ENCODE peak calls at places on chromosomes 4 and X, in six cellular contexts. T is A549; P is CD8-positive, alpha-beta T cell; C is dorsolateral prefrontal cortex; I is HFFc6; H is left ventricle myocardium inferior. Q is an unnamed sample.

GRCh38 chr4:93827272-93827947 is 1.1 kb upstream of the ATOH1 start:
- DNase-seq in T (no peak), P (no peak), C (no peak), I (no peak), H (no peak), Q (no peak)

GRCh38 chrX:6363193-6363592 is 134.5 kb upstream of the NLGN4X start:
- DNase-seq in T (no peak), P (no peak), C (no peak), I (no peak), H (no peak), Q (no peak)

GRCh38 chrX:1392376-1393130 is 640 bp upstream of the SLC25A6 start:
- DNase-seq in T (peak), P (no peak), C (peak), I (peak), H (peak), Q (no peak)

GRCh38 chr4:175961604-175962003 is 104.0 kb upstream of the WDR17 start:
- DNase-seq in T (no peak), P (no peak), C (no peak), I (no peak), H (no peak), Q (no peak)

GRCh38 chrX:115912372-115912897 is 258.1 kb upstream of the AGTR2 start:
- DNase-seq in T (no peak), P (no peak), C (no peak), I (no peak), H (no peak), Q (no peak)

GRCh38 chr4:86547140-86547539 is 47.0 kb upstream of the PTPN13 start:
- DNase-seq in T (no peak), P (no peak), C (no peak), I (no peak), H (no peak), Q (no peak)

GRCh38 chr4:168353746-168354145 is 35.2 kb upstream of the DDX60 start:
- DNase-seq in T (no peak), P (no peak), C (no peak), I (no peak), H (no peak), Q (no peak)

GRCh38 chr4:113398441-113399143 is 349.1 kb downstream of the ANK2 start:
- DNase-seq in T (no peak), P (no peak), C (no peak), I (no peak), H (no peak), Q (no peak)

GRCh38 chr4:168584321-168584771 is 87.5 kb downstream of the PALLD start:
- DNase-seq in T (no peak), P (no peak), C (no peak), I (peak), H (no peak), Q (no peak)

GRCh38 chrX:35016051-35016450 is 73.5 kb downstream of the FAM47B start:
- DNase-seq in T (no peak), P (no peak), C (no peak), I (no peak), H (no peak), Q (no peak)

GRCh38 chrX:79482686-79483085 is 115.6 kb upstream of the ITM2A start:
- DNase-seq in T (no peak), P (peak), C (no peak), I (no peak), H (no peak), Q (no peak)

DNA sequence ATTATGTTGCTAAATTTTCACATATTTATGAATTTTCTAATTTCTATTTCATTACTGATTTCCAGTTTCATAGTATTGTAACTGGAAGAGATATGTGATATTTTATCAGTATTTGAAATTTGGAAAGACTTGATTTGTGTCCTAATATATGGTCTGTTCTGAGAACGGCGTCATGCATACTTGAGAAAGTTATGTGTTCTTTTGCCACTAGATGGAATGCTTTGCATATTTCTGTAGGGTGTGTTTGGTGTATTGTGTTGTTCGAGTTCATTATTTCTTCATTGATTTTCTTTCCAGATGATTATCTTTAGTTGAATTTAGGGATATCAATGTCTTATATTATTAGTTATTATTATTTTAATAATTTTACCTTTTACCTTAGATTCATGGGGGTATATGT is 110.6 kb upstream of the ITM2A start:
- DNase-seq in T (peak), P (no peak), C (no peak), I (no peak), H (no peak), Q (no peak)
- TF ChIP-seq CTCF in T (no peak), P (no peak), C (no peak), I (no peak), H (no peak), Q (no peak)

DNA sequence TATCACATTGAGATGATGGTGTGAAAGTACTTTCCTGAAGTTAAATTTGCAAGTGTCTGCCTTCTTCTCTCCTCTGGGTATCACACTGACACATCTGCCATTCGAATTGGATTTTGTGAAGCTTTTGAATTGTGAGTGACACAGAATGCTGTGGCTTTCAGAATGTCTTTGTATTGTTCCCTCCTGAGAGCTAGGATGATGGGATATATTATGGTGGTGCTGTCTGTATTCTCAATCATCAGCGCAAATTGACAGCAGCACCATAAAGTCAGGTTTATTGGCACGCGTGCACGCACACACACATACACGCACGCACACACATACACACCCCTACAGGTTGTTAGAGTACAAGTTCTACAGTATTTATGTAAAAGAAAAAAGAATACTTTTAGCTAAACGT is 143.3 kb downstream of the AWAT2 start:
- DNase-seq in T (no peak), P (no peak), C (no peak), I (no peak), H (no peak), Q (no peak)
- TF ChIP-seq CTCF in T (no peak), P (no peak), C (no peak), I (no peak), H (no peak), Q (no peak)

GRCh38 chrX:117743469-117744251 is 372.9 kb downstream of the KLHL13 start:
- DNase-seq in T (peak), P (no peak), C (no peak), I (no peak), H (no peak), Q (no peak)
- TF ChIP-seq CTCF in T (no peak), P (no peak), C (peak), I (peak), H (peak), Q (no peak)

DNA sequence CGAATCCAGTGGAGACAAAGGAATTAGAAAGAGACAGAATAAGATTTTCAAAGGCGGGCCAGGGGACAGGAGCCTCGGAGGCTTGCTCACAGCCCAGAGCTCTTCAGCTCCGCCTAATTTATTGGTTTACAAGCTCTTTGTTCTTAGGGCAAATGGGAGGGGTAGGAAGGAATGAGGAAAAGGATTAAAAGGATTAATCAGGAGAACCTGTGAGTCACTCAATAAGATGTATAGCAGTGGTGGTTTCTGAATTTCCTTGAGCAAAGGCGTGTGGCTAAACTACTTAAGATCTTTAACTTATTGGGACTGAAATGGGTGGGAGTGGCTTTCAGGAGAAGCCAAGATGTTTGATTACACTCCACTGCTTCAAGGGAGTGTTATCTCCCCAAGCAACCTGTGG is 456.0 kb upstream of the SPANXN1 start:
- DNase-seq in T (no peak), P (no peak), C (no peak), I (no peak), H (no peak), Q (no peak)
- TF ChIP-seq CTCF in T (no peak), P (no peak), C (no peak), I (no peak), H (no peak), Q (no peak)

DNA sequence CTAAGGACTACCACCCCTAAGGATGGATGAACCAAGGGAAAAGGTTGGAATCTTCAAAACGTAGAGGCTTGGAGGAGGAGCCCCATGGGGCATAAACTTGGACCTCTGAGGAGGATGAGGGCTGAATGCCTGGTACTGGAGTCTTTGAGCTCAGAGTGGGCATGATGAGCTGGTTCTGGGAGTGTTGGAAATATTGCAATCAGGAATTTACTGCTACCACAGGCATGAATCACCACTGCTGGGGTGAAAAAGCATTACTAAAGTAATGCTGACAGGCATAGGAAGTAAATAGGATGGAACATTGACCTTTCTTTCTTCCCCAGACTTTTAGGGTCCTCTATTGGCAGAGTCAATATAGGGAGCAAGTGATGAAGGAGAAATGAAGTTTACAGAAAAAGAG is 105.8 kb upstream of the RPS6KA3 start:
- DNase-seq in T (peak), P (no peak), C (no peak), I (no peak), H (no peak), Q (no peak)
- TF ChIP-seq CTCF in T (no peak), P (no peak), C (no peak), I (no peak), H (no peak), Q (no peak)

Q was measured in lower lobe of right lung.